ENCODE peak calls at places on chromosomes 5 and 9, in seven cellular contexts. One of them, this sample, is unnamed.

GRCh38 chr5:14305045-14305444 is 161.9 kb downstream of the TRIO start:
- DNase-seq in fibroblast of mammary gland: peak; percentile 91
- DNase-seq in HL-60: no peak
- DNase-seq in AG10803: peak; percentile 57
- DNase-seq in upper lobe of right lung: no peak
- DNase-seq in AG09309: peak; percentile 39
- DNase-seq in psoas muscle: no peak
- DNase-seq in this sample: no peak

GRCh38 chr5:176863041-176863764 is 35.9 kb downstream of the HK3 start:
- DNase-seq in fibroblast of mammary gland: no peak
- DNase-seq in HL-60: no peak
- DNase-seq in AG10803: no peak
- DNase-seq in upper lobe of right lung: no peak
- DNase-seq in AG09309: no peak
- DNase-seq in psoas muscle: no peak
- DNase-seq in this sample: no peak

GRCh38 chr5:44821164-44821563 is 12.4 kb downstream of the MRPS30 start:
- DNase-seq in fibroblast of mammary gland: no peak
- DNase-seq in HL-60: no peak
- DNase-seq in AG10803: no peak
- DNase-seq in upper lobe of right lung: no peak
- DNase-seq in AG09309: no peak
- DNase-seq in psoas muscle: no peak
- DNase-seq in this sample: no peak

GRCh38 chr9:133574791-133575672 is 34.2 kb downstream of the FAM163B start:
- DNase-seq in fibroblast of mammary gland: no peak
- DNase-seq in HL-60: no peak
- DNase-seq in AG10803: no peak
- DNase-seq in upper lobe of right lung: no peak
- DNase-seq in AG09309: no peak
- DNase-seq in psoas muscle: no peak
- DNase-seq in this sample: no peak

GRCh38 chr5:122471031-122471751 is 159.2 kb downstream of the SNCAIP start:
- DNase-seq in fibroblast of mammary gland: no peak
- DNase-seq in HL-60: no peak
- DNase-seq in AG10803: no peak
- DNase-seq in upper lobe of right lung: no peak
- DNase-seq in AG09309: no peak
- DNase-seq in psoas muscle: no peak
- DNase-seq in this sample: no peak

GRCh38 chr5:122313001-122313402 is 965 bp downstream of the SNCAIP start:
- DNase-seq in fibroblast of mammary gland: no peak
- DNase-seq in HL-60: no peak
- DNase-seq in AG10803: peak; percentile 47
- DNase-seq in upper lobe of right lung: peak; percentile 65
- DNase-seq in AG09309: no peak
- DNase-seq in psoas muscle: peak; percentile 33
- DNase-seq in this sample: no peak

GRCh38 chr5:65198777-65199120 is 283.0 kb downstream of the ADAMTS6 start:
- DNase-seq in fibroblast of mammary gland: peak; percentile 99
- DNase-seq in HL-60: no peak
- DNase-seq in AG10803: peak; percentile 99
- DNase-seq in upper lobe of right lung: no peak
- DNase-seq in AG09309: peak; percentile 98
- DNase-seq in psoas muscle: no peak
- DNase-seq in this sample: no peak

GRCh38 chr9:113471143-113471542 is 7.6 kb downstream of the RGS3 start:
- DNase-seq in fibroblast of mammary gland: no peak
- DNase-seq in HL-60: no peak
- DNase-seq in AG10803: no peak
- DNase-seq in upper lobe of right lung: no peak
- DNase-seq in AG09309: no peak
- DNase-seq in psoas muscle: no peak
- DNase-seq in this sample: no peak

GRCh38 chr5:178293400-178293799 is 60.8 kb upstream of the PHYKPL start:
- DNase-seq in fibroblast of mammary gland: no peak
- DNase-seq in HL-60: no peak
- DNase-seq in AG10803: no peak
- DNase-seq in upper lobe of right lung: peak; percentile 35
- DNase-seq in AG09309: no peak
- DNase-seq in psoas muscle: peak; percentile 1
- DNase-seq in this sample: no peak

GRCh38 chr5:42951169-42951846 is 88.8 kb downstream of the ANXA2R start:
- DNase-seq in fibroblast of mammary gland: peak; percentile 44
- DNase-seq in HL-60: no peak
- DNase-seq in AG10803: peak; percentile 50
- DNase-seq in upper lobe of right lung: peak; percentile 76
- DNase-seq in AG09309: no peak
- DNase-seq in psoas muscle: peak; percentile 50
- DNase-seq in this sample: no peak

GRCh38 chr5:180375291-180375690 is 22.2 kb upstream of the GFPT2 start:
- DNase-seq in fibroblast of mammary gland: no peak
- DNase-seq in HL-60: no peak
- DNase-seq in AG10803: no peak
- DNase-seq in upper lobe of right lung: no peak
- DNase-seq in AG09309: no peak
- DNase-seq in psoas muscle: no peak
- DNase-seq in this sample: no peak

GRCh38 chr9:21974542-21975409 is 19.4 kb downstream of the CDKN2A start:
- DNase-seq in fibroblast of mammary gland: peak; percentile 49
- DNase-seq in HL-60: no peak
- DNase-seq in AG10803: peak; percentile 47
- DNase-seq in upper lobe of right lung: no peak
- DNase-seq in AG09309: no peak
- DNase-seq in psoas muscle: peak; percentile 25
- DNase-seq in this sample: no peak

GRCh38 chr5:101728933-101729332 is 567.2 kb downstream of the SLCO4C1 start:
- DNase-seq in fibroblast of mammary gland: no peak
- DNase-seq in HL-60: no peak
- DNase-seq in AG10803: no peak
- DNase-seq in upper lobe of right lung: no peak
- DNase-seq in AG09309: no peak
- DNase-seq in psoas muscle: no peak
- DNase-seq in this sample: no peak

GRCh38 chr5:8719797-8720196 is 826.1 kb downstream of the SEMA5A start:
- DNase-seq in fibroblast of mammary gland: no peak
- DNase-seq in HL-60: no peak
- DNase-seq in AG10803: no peak
- DNase-seq in upper lobe of right lung: no peak
- DNase-seq in AG09309: no peak
- DNase-seq in psoas muscle: no peak
- DNase-seq in this sample: no peak
- H3K4me3 ChIP-seq in fibroblast of mammary gland: no peak overlapping the region
- H3K4me3 ChIP-seq in HL-60: no peak overlapping the region
- H3K4me3 ChIP-seq in AG10803: no peak overlapping the region
- H3K4me3 ChIP-seq in upper lobe of right lung: no peak overlapping the region
- H3K4me3 ChIP-seq in AG09309: no peak overlapping the region
- H3K4me3 ChIP-seq in psoas muscle: no peak overlapping the region
- H3K4me3 ChIP-seq in this sample: no peak overlapping the region

GRCh38 chr9:127396808-127397721 is at the start of gene SLC2A8:
- DNase-seq in fibroblast of mammary gland: peak; percentile 94
- DNase-seq in HL-60: peak; percentile 45
- DNase-seq in AG10803: peak; percentile 97
- DNase-seq in upper lobe of right lung: peak; percentile 99
- DNase-seq in AG09309: peak; percentile 86
- DNase-seq in psoas muscle: peak; percentile 98
- DNase-seq in this sample: peak; percentile 98
- TF ChIP-seq CTCF in fibroblast of mammary gland: no peak
- TF ChIP-seq CTCF in HL-60: no peak
- TF ChIP-seq CTCF in AG10803: no peak
- TF ChIP-seq CTCF in upper lobe of right lung: no peak
- TF ChIP-seq CTCF in AG09309: peak; percentile 4
- TF ChIP-seq CTCF in psoas muscle: peak; percentile 29
- TF ChIP-seq CTCF in this sample: peak; percentile 5

DNA sequence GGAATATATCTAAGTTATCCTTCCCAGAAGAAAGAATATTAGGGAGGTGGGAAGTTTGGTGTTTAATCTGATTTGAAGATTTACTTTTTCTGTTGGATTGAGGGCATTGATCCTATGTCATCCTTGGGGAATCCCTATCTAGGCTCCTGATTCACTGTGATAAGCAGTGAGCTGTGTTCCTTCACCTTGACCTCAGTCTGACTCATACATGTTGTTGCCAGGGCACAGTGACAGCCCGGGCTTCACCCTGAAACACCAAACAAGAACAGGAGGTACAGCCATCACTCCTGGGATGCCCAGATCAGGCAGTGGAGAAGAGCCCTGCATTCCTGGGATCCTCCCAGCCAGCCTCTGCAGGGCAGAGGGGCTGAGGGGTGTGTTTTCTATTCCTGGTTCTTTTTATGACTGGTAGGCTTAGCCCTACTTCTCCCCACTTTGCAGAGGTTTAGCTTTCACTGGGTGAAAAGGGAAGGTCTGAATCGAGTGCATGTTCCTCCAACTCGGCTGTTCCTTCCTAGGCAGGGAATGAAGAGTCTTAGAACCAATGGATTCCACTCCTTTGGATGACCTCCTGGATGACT is 3.1 kb upstream of the FAM53C start:
- DNase-seq in fibroblast of mammary gland: peak; percentile 27
- DNase-seq in HL-60: no peak
- DNase-seq in AG10803: no peak
- DNase-seq in upper lobe of right lung: no peak
- DNase-seq in AG09309: no peak
- DNase-seq in psoas muscle: no peak
- DNase-seq in this sample: no peak
- H3K4me3 ChIP-seq in fibroblast of mammary gland: no peak overlapping the region
- H3K4me3 ChIP-seq in HL-60: no peak overlapping the region
- H3K4me3 ChIP-seq in AG10803: no peak overlapping the region
- H3K4me3 ChIP-seq in upper lobe of right lung: no peak overlapping the region
- H3K4me3 ChIP-seq in AG09309: no peak overlapping the region
- H3K4me3 ChIP-seq in psoas muscle: no peak overlapping the region
- H3K4me3 ChIP-seq in this sample: no peak overlapping the region

GRCh38 chr5:77867914-77868313 is 91.8 kb upstream of the TBCA start:
- DNase-seq in fibroblast of mammary gland: no peak
- DNase-seq in HL-60: no peak
- DNase-seq in AG10803: no peak
- DNase-seq in upper lobe of right lung: no peak
- DNase-seq in AG09309: no peak
- DNase-seq in psoas muscle: no peak
- DNase-seq in this sample: no peak
- TF ChIP-seq CTCF in fibroblast of mammary gland: peak; percentile 1
- TF ChIP-seq CTCF in HL-60: no peak
- TF ChIP-seq CTCF in AG10803: no peak
- TF ChIP-seq CTCF in upper lobe of right lung: no peak
- TF ChIP-seq CTCF in AG09309: no peak
- TF ChIP-seq CTCF in psoas muscle: no peak
- TF ChIP-seq CTCF in this sample: no peak

This sample was measured in GM12864.